ENCODE peak calls at places on chromosomes 2 and 18, in five cellular contexts. B, S, K, G and Z are unnamed samples.

GRCh38 chr18:64244571-64244970 is 95.7 kb upstream of the LINC00305 start:
- DNase-seq in B (no peak), S (no peak), K (no peak), G (no peak), Z (peak; percentile 21)

GRCh38 chr18:32919799-32920198 is 147.0 kb upstream of the KLHL14 start:
- DNase-seq in B (no peak), S (peak; percentile 53), K (no peak), G (peak; percentile 85), Z (no peak)

GRCh38 chr2:102000813-102001766 is 9.3 kb downstream of the IL1R2 start:
- DNase-seq in B (no peak), S (no peak), K (no peak), G (no peak), Z (no peak)

GRCh38 chr2:83786140-83786539 is 672.9 kb downstream of the SUCLG1 start:
- DNase-seq in B (no peak), S (no peak), K (peak; percentile 13), G (no peak), Z (no peak)

GRCh38 chr2:218980800-218981389 is 4.1 kb downstream of the FEV start:
- DNase-seq in B (no peak), S (no peak), K (no peak), G (no peak), Z (no peak)

GRCh38 chr2:26922638-26923466 is 47.6 kb upstream of the MAPRE3 start:
- DNase-seq in B (peak; percentile 93), S (no peak), K (peak; percentile 54), G (peak; percentile 69), Z (peak; percentile 33)

GRCh38 chr2:177338177-177338721 is 54.3 kb upstream of the AGPS start:
- DNase-seq in B (no peak), S (no peak), K (no peak), G (peak; percentile 41), Z (peak; percentile 72)

GRCh38 chr2:198374375-198375072 is 570.1 kb downstream of the PLCL1 start:
- DNase-seq in B (peak; percentile 3), S (peak; percentile 59), K (peak; percentile 42), G (peak; percentile 51), Z (peak; percentile 48)

GRCh38 chr2:233387225-233387624 is 32.9 kb downstream of the DGKD start:
- DNase-seq in B (no peak), S (peak; percentile 33), K (no peak), G (no peak), Z (no peak)

GRCh38 chr2:149661844-149662243 is 74.3 kb upstream of the MMADHC start:
- DNase-seq in B (no peak), S (no peak), K (no peak), G (no peak), Z (peak; percentile 91)

GRCh38 chr2:34836361-34836760 is 1237.3 kb upstream of the FAM98A start:
- DNase-seq in B (no peak), S (no peak), K (no peak), G (no peak), Z (no peak)

GRCh38 chr2:233974530-233975071 is 57.4 kb downstream of the TRPM8 start:
- DNase-seq in B (peak; percentile 93), S (no peak), K (no peak), G (peak; percentile 76), Z (peak; percentile 86)

GRCh38 chr2:42072349-42073118 is 24.7 kb downstream of the PKDCC start:
- DNase-seq in B (no peak), S (no peak), K (no peak), G (peak; percentile 54), Z (no peak)

GRCh38 chr2:234289789-234290188 is 207.1 kb downstream of the ARL4C start:
- DNase-seq in B (peak; percentile 55), S (no peak), K (no peak), G (no peak), Z (no peak)

GRCh38 chr2:57218206-57218605 is 828.4 kb upstream of the VRK2 start:
- DNase-seq in B (no peak), S (no peak), K (no peak), G (no peak), Z (no peak)

GRCh38 chr2:70919672-70920366 is 15.9 kb upstream of the ATP6V1B1 start:
- DNase-seq in B (peak; percentile 77), S (peak; percentile 99), K (peak; percentile 82), G (peak; percentile 80), Z (peak; percentile 88)

GRCh38 chr2:190533968-190534309 is 583 bp downstream of the NEMP2 start:
- DNase-seq in B (peak; percentile 10), S (no peak), K (no peak), G (peak; percentile 79), Z (no peak)

GRCh38 chr18:34887881-34888580 is 153.2 kb upstream of the MAPRE2 start:
- DNase-seq in B (no peak), S (no peak), K (no peak), G (peak; percentile 17), Z (no peak)

GRCh38 chr18:79458131-79458838 is 62.6 kb downstream of the NFATC1 start:
- DNase-seq in B (peak; percentile 48), S (no peak), K (no peak), G (peak; percentile 43), Z (peak; percentile 93)

GRCh38 chr2:188693111-188693510 is 281.1 kb upstream of the COL3A1 start:
- DNase-seq in B (no peak), S (peak; percentile 42), K (no peak), G (no peak), Z (no peak)

GRCh38 chr2:45301307-45302010 is 292.2 kb upstream of the SIX2 start:
- DNase-seq in B (no peak), S (no peak), K (no peak), G (no peak), Z (peak; percentile 95)

GRCh38 chr2:44441200-44441599 is 79.5 kb downstream of the CAMKMT start:
- DNase-seq in B (no peak), S (no peak), K (no peak), G (no peak), Z (no peak)

GRCh38 chr2:68620762-68621161 is 22.6 kb upstream of the PROKR1 start:
- DNase-seq in B (no peak), S (no peak), K (no peak), G (no peak), Z (no peak)

GRCh38 chr2:179238027-179238426 is 26.6 kb downstream of the SESTD1 start:
- DNase-seq in B (no peak), S (no peak), K (no peak), G (peak; percentile 30), Z (no peak)

GRCh38 chr2:179240481-179241451 is 23.9 kb downstream of the SESTD1 start:
- DNase-seq in B (no peak), S (no peak), K (peak; percentile 11), G (peak; percentile 31), Z (no peak)

GRCh38 chr2:179237209-179237946 is 27.3 kb downstream of the SESTD1 start:
- DNase-seq in B (no peak), S (no peak), K (no peak), G (peak; percentile 22), Z (no peak)

GRCh38 chr2:179239838-179240237 is 24.8 kb downstream of the SESTD1 start:
- DNase-seq in B (no peak), S (no peak), K (no peak), G (peak; percentile 53), Z (no peak)

DNA sequence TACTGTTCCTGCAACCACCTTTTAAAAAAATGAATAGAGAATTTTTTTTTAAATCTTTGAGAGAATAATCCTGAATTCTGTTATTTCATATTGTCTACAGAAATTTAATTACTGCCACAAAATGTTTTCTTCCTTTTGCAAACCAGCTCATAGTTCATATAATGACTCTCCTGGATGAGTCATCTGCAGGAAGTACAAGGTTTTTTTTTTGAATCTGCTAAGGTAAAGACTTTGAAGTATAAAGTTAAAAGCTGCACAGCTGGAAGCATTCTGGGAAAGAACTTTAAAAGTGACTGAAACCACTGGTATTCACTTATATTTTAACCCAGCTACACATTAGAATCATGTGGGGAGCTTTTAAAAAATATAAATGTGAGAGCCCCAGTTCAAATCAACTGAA is 25.4 kb downstream of the SESTD1 start:
- DNase-seq in B (no peak), S (no peak), K (no peak), G (peak; percentile 88), Z (peak; percentile 39)
- TF ChIP-seq POLR2A in B (no peak), S (no peak), K (no peak), G (no peak), Z (no peak)

GRCh38 chr18:54608008-54608642 is 17.1 kb downstream of the DYNAP start:
- DNase-seq in B (no peak), S (no peak), K (no peak), G (no peak), Z (peak; percentile 3)

GRCh38 chr18:54604211-54604610 is 13.2 kb downstream of the DYNAP start:
- DNase-seq in B (no peak), S (no peak), K (no peak), G (no peak), Z (no peak)

GRCh38 chr18:54606835-54607212 is 15.8 kb downstream of the DYNAP start:
- DNase-seq in B (no peak), S (no peak), K (no peak), G (no peak), Z (no peak)

GRCh38 chr18:54611819-54612218 is 20.8 kb downstream of the DYNAP start:
- DNase-seq in B (no peak), S (no peak), K (no peak), G (no peak), Z (no peak)

GRCh38 chr18:54607213-54607934 is 16.3 kb downstream of the DYNAP start:
- DNase-seq in B (no peak), S (peak; percentile 53), K (no peak), G (peak; percentile 58), Z (peak; percentile 27)
- TF ChIP-seq JUN in B (no peak), S (peak; percentile 68), K (no peak), G (no peak), Z (no peak)

GRCh38 chr2:147149589-147150245 is 695.1 kb upstream of the ACVR2A start:
- DNase-seq in B (no peak), S (no peak), K (no peak), G (no peak), Z (no peak)
- TF ChIP-seq POLR2A in B (no peak), S (no peak), K (no peak), G (no peak), Z (no peak)

GRCh38 chr2:238653436-238654109 is 194.3 kb upstream of the TWIST2 start:
- DNase-seq in B (no peak), S (peak; percentile 35), K (no peak), G (no peak), Z (no peak)

GRCh38 chr2:238652771-238653157 is 195.1 kb upstream of the TWIST2 start:
- DNase-seq in B (no peak), S (no peak), K (no peak), G (no peak), Z (no peak)

GRCh38 chr2:238651306-238652052 is 196.4 kb upstream of the TWIST2 start:
- DNase-seq in B (no peak), S (no peak), K (no peak), G (no peak), Z (no peak)

GRCh38 chr2:238650536-238650935 is 197.3 kb upstream of the TWIST2 start:
- DNase-seq in B (no peak), S (no peak), K (no peak), G (no peak), Z (no peak)

DNA sequence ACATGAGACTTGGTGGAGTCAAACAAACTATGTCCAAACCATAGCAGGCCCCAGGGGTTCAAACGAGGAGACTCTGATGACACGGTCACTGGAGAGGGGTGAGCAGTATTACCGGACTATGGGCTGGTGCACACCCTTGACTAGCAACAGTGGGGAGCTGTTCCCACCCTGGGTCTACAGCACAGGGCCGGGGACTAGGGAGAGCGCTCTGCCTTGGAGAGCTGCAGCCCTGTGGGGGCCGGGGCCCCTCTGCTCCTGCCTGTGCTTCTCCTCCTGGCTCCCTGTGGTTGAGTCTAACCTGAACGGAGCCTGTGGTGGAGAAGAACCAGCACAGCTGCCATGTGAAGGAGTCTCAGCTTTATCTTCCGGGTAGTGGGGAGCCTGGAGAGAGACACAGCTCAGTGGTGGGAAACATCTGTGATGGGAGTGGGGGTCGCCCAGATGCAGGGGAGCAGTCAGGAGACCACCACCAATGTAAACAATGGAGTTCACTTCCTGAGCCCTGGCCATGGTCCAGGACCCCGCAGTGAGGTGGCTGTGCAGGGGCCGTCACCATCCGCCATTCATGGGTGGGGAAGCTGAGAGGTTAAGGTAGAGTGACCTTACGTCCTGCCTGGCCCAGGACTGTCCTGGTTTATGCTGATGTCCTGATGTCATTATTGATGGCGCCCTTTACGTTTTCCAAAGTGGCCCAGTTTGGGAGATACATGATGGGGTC is 195.7 kb upstream of the TWIST2 start:
- DNase-seq in B (no peak), S (no peak), K (no peak), G (no peak), Z (no peak)
- TF ChIP-seq JUN in B (no peak), S (no peak), K (no peak), G (no peak), Z (no peak)